ENCODE peak calls at places on chromosome 20, in five cellular contexts. One of them, this sample, is unnamed.

GRCh38 chr20:59749293-59749680 is 144.9 kb downstream of the PHACTR3 start:
- DNase-seq in CD8-positive, alpha-beta memory T cell: no peak
- DNase-seq in aorta: peak; percentile 84
- DNase-seq in Panc1: no peak
- DNase-seq in heart left ventricle: no peak
- DNase-seq in this sample: no peak

GRCh38 chr20:14344746-14345145 is 7.3 kb upstream of the FLRT3 start:
- DNase-seq in aorta: no peak
- DNase-seq in heart left ventricle: no peak
- DNase-seq in Panc1: no peak
- DNase-seq in CD8-positive, alpha-beta memory T cell: no peak
- DNase-seq in this sample: no peak

GRCh38 chr20:10783660-10784336 is 110.0 kb upstream of the JAG1 start:
- DNase-seq in aorta: no peak
- DNase-seq in heart left ventricle: no peak
- DNase-seq in Panc1: no peak
- DNase-seq in CD8-positive, alpha-beta memory T cell: no peak
- DNase-seq in this sample: no peak

GRCh38 chr20:32191873-32192272 is 15.7 kb downstream of the PLAGL2 start:
- DNase-seq in heart left ventricle: no peak
- DNase-seq in aorta: no peak
- DNase-seq in CD8-positive, alpha-beta memory T cell: no peak
- DNase-seq in Panc1: no peak
- DNase-seq in this sample: no peak

GRCh38 chr20:34947336-34947735 is 8.3 kb downstream of the GSS start:
- DNase-seq in Panc1: no peak
- DNase-seq in CD8-positive, alpha-beta memory T cell: no peak
- DNase-seq in aorta: no peak
- DNase-seq in heart left ventricle: no peak
- DNase-seq in this sample: no peak

GRCh38 chr20:47863531-47863930 is 78.2 kb upstream of the SULF2 start:
- DNase-seq in heart left ventricle: no peak
- DNase-seq in Panc1: no peak
- DNase-seq in CD8-positive, alpha-beta memory T cell: no peak
- DNase-seq in aorta: no peak
- DNase-seq in this sample: no peak

GRCh38 chr20:32970973-32971300 is 33.3 kb downstream of the SUN5 start:
- DNase-seq in Panc1: no peak
- DNase-seq in heart left ventricle: no peak
- DNase-seq in aorta: peak; percentile 57
- DNase-seq in CD8-positive, alpha-beta memory T cell: peak; percentile 38
- DNase-seq in this sample: no peak

GRCh38 chr20:11091496-11091895 is 417.7 kb upstream of the JAG1 start:
- DNase-seq in heart left ventricle: no peak
- DNase-seq in CD8-positive, alpha-beta memory T cell: no peak
- DNase-seq in aorta: no peak
- DNase-seq in Panc1: no peak
- DNase-seq in this sample: no peak

GRCh38 chr20:53149184-53149651 is 177.1 kb downstream of the TSHZ2 start:
- DNase-seq in heart left ventricle: no peak
- DNase-seq in CD8-positive, alpha-beta memory T cell: no peak
- DNase-seq in Panc1: no peak
- DNase-seq in aorta: no peak
- DNase-seq in this sample: no peak

GRCh38 chr20:33431797-33432381 is 11.7 kb downstream of the SNTA1 start:
- DNase-seq in Panc1: no peak
- DNase-seq in heart left ventricle: peak; percentile 47
- DNase-seq in aorta: no peak
- DNase-seq in CD8-positive, alpha-beta memory T cell: no peak
- DNase-seq in this sample: peak; percentile 59

GRCh38 chr20:47993035-47993755 is 207.9 kb upstream of the SULF2 start:
- DNase-seq in heart left ventricle: no peak
- DNase-seq in aorta: no peak
- DNase-seq in Panc1: no peak
- DNase-seq in CD8-positive, alpha-beta memory T cell: no peak
- DNase-seq in this sample: no peak

GRCh38 chr20:23043376-23043775 is 6.1 kb downstream of the THBD start:
- DNase-seq in heart left ventricle: no peak
- DNase-seq in CD8-positive, alpha-beta memory T cell: no peak
- DNase-seq in Panc1: no peak
- DNase-seq in aorta: no peak
- DNase-seq in this sample: no peak

GRCh38 chr20:37911838-37912273 is 8.9 kb downstream of the VSTM2L start:
- DNase-seq in heart left ventricle: peak; percentile 47
- DNase-seq in Panc1: no peak
- DNase-seq in aorta: no peak
- DNase-seq in CD8-positive, alpha-beta memory T cell: no peak
- DNase-seq in this sample: no peak

GRCh38 chr20:52448513-52448912 is 256.9 kb upstream of the ZFP64 start:
- DNase-seq in aorta: no peak
- DNase-seq in Panc1: no peak
- DNase-seq in heart left ventricle: no peak
- DNase-seq in CD8-positive, alpha-beta memory T cell: no peak
- DNase-seq in this sample: no peak

GRCh38 chr20:51412333-51412761 is 130.2 kb downstream of the NFATC2 start:
- DNase-seq in aorta: no peak
- DNase-seq in Panc1: no peak
- DNase-seq in heart left ventricle: no peak
- DNase-seq in CD8-positive, alpha-beta memory T cell: no peak
- DNase-seq in this sample: peak; percentile 70

GRCh38 chr20:43988451-43988850 is 73.8 kb downstream of the TOX2 start:
- DNase-seq in heart left ventricle: peak; percentile 3
- DNase-seq in CD8-positive, alpha-beta memory T cell: no peak
- DNase-seq in aorta: no peak
- DNase-seq in Panc1: no peak
- DNase-seq in this sample: no peak

GRCh38 chr20:14507711-14508110 is 170.3 kb upstream of the FLRT3 start:
- DNase-seq in CD8-positive, alpha-beta memory T cell: no peak
- DNase-seq in Panc1: no peak
- DNase-seq in aorta: no peak
- DNase-seq in heart left ventricle: no peak
- DNase-seq in this sample: no peak

GRCh38 chr20:52432740-52433139 is 241.2 kb upstream of the ZFP64 start:
- DNase-seq in CD8-positive, alpha-beta memory T cell: no peak
- DNase-seq in Panc1: no peak
- DNase-seq in aorta: no peak
- DNase-seq in heart left ventricle: no peak
- DNase-seq in this sample: no peak

GRCh38 chr20:17966432-17967312 is 1.9 kb downstream of the SNX5 start:
- DNase-seq in aorta: no peak
- DNase-seq in CD8-positive, alpha-beta memory T cell: no peak
- DNase-seq in heart left ventricle: no peak
- DNase-seq in Panc1: peak; percentile 10
- DNase-seq in this sample: no peak

GRCh38 chr20:17963114-17963897 is 5.3 kb downstream of the SNX5 start:
- DNase-seq in CD8-positive, alpha-beta memory T cell: no peak
- DNase-seq in Panc1: no peak
- DNase-seq in aorta: no peak
- DNase-seq in heart left ventricle: no peak
- DNase-seq in this sample: no peak

GRCh38 chr20:17964073-17964472 is 4.5 kb downstream of the SNX5 start:
- DNase-seq in heart left ventricle: no peak
- DNase-seq in Panc1: no peak
- DNase-seq in CD8-positive, alpha-beta memory T cell: no peak
- DNase-seq in aorta: no peak
- DNase-seq in this sample: no peak

GRCh38 chr20:17965042-17965697 is 3.4 kb downstream of the SNX5 start:
- DNase-seq in heart left ventricle: no peak
- DNase-seq in CD8-positive, alpha-beta memory T cell: no peak
- DNase-seq in aorta: no peak
- DNase-seq in Panc1: no peak
- DNase-seq in this sample: no peak

DNA sequence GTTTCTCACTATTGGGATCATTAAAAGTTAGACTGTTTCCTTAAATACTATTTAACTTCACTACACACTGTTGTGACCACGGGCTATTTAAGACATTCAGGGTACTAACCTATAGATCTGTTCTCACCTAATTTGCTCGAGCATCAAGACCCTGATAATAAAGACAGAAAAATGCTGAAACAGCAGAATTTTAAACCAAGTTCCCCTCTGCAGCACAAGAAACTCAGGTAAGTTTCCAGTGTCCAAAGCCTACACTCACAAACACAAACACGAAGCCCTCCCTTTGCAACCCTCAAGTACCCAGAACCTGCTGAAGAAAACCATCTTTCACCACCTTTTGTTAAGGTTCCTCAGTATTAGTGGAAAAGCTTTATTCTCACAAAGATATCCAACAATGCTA is 4.0 kb downstream of the SNX5 start:
- DNase-seq in Panc1: no peak
- DNase-seq in CD8-positive, alpha-beta memory T cell: no peak
- DNase-seq in aorta: no peak
- DNase-seq in heart left ventricle: no peak
- DNase-seq in this sample: no peak
- H3K4me3 ChIP-seq in Panc1: peak overlapping the region; percentile 97
- H3K4me3 ChIP-seq in CD8-positive, alpha-beta memory T cell: peak overlapping the region; percentile 95
- H3K4me3 ChIP-seq in aorta: no peak overlapping the region
- H3K4me3 ChIP-seq in heart left ventricle: peak overlapping the region; percentile 95
- H3K4me3 ChIP-seq in this sample: no peak overlapping the region

GRCh38 chr20:62997626-62998025 is 9.1 kb downstream of the BHLHE23 start:
- DNase-seq in aorta: no peak
- DNase-seq in heart left ventricle: no peak
- DNase-seq in CD8-positive, alpha-beta memory T cell: no peak
- DNase-seq in Panc1: no peak
- DNase-seq in this sample: no peak

GRCh38 chr20:63000036-63000435 is 6.7 kb downstream of the BHLHE23 start:
- DNase-seq in Panc1: no peak
- DNase-seq in CD8-positive, alpha-beta memory T cell: no peak
- DNase-seq in aorta: no peak
- DNase-seq in heart left ventricle: no peak
- DNase-seq in this sample: no peak

GRCh38 chr20:62999580-62999979 is 7.2 kb downstream of the BHLHE23 start:
- DNase-seq in Panc1: no peak
- DNase-seq in aorta: no peak
- DNase-seq in heart left ventricle: no peak
- DNase-seq in CD8-positive, alpha-beta memory T cell: no peak
- DNase-seq in this sample: no peak

GRCh38 chr20:62996596-62996982 is 10.2 kb downstream of the BHLHE23 start:
- DNase-seq in Panc1: no peak
- DNase-seq in heart left ventricle: no peak
- DNase-seq in CD8-positive, alpha-beta memory T cell: no peak
- DNase-seq in aorta: no peak
- DNase-seq in this sample: no peak

DNA sequence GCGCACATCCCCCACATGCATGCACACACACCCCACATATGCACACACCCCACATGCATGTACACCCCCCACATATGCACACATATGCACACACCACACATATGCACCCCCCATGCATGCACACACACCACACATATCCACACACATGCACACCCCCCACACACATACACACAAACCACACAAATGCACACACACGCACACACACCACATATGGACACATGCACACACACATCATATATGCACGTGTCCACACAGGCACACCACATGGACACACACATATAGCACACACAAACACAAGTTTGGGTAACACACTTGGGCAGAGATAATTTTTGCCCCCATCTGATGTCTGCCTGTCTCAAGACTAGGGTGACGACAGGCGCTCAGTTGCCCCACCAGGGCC is 8.3 kb downstream of the BHLHE23 start:
- DNase-seq in heart left ventricle: no peak
- DNase-seq in CD8-positive, alpha-beta memory T cell: no peak
- DNase-seq in Panc1: no peak
- DNase-seq in aorta: no peak
- DNase-seq in this sample: no peak
- H3K27me3 ChIP-seq in heart left ventricle: peaks cover 47% of the 10 kb centered on the region
- H3K27me3 ChIP-seq in CD8-positive, alpha-beta memory T cell: peaks cover 7% of the 10 kb centered on the region
- H3K27me3 ChIP-seq in Panc1: no peaks in the 10 kb centered on the region
- H3K27me3 ChIP-seq in aorta: no peaks in the 10 kb centered on the region
- H3K27me3 ChIP-seq in this sample: peaks cover 4% of the 10 kb centered on the region

DNA sequence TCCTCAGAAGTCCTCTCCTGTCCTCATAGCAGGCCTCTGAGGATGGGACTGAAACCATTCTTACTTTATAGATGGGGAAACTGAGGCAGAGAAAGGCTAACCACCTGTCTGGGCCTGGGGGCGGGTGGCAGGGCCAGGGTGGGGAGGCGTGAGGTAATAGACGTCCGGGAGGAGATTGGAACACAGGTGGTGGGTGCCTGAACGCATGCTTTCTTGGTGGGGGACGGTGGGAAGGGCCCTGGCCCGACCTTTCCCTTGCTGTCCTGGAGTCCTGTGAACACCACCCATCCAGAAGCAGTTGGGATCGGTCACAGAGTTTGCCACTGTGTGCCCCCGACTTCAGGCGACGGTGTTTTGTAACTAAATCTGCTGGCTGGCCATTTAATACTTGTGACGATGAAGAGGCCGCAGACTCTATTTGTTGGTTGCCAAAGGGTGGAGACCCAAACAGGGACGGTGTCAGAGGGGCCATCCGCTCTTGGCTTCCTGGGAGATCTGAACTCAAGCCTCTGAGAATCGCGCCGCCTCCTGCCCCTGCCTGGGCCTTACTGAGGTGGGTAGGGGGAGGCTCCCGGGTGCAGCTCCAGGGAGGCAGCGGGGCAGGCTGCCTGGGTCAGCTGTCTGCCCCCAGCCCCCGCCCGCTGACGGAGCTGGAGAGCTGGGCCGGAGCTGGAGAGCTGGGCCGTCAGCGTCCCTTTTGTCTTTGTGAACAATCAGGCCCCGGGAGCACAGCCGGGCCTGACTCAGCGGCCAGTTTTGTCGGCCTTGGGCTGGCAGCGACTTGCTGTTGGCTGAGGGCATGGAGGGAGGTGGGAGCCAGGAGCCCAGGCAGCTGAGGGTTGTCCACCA is 4.1 kb downstream of the RBM38 start:
- DNase-seq in Panc1: no peak
- DNase-seq in CD8-positive, alpha-beta memory T cell: peak; percentile 42
- DNase-seq in heart left ventricle: peak; percentile 86
- DNase-seq in aorta: peak; percentile 92
- DNase-seq in this sample: peak; percentile 16
- H3K4me1 ChIP-seq in Panc1: peaks cover 11% of the 10 kb centered on the region
- H3K4me1 ChIP-seq in CD8-positive, alpha-beta memory T cell: peaks cover 78% of the 10 kb centered on the region
- H3K4me1 ChIP-seq in heart left ventricle: peaks cover 90% of the 10 kb centered on the region
- H3K4me1 ChIP-seq in aorta: peaks cover 2% of the 10 kb centered on the region
- H3K4me1 ChIP-seq in this sample: peaks cover 16% of the 10 kb centered on the region

GRCh38 chr20:25082498-25082873 is 545 bp upstream of the VSX1 start:
- DNase-seq in CD8-positive, alpha-beta memory T cell: no peak
- DNase-seq in heart left ventricle: no peak
- DNase-seq in aorta: no peak
- DNase-seq in Panc1: no peak
- DNase-seq in this sample: no peak

GRCh38 chr20:25079171-25079570 is 2.8 kb downstream of the VSX1 start:
- DNase-seq in CD8-positive, alpha-beta memory T cell: no peak
- DNase-seq in aorta: no peak
- DNase-seq in Panc1: no peak
- DNase-seq in heart left ventricle: no peak
- DNase-seq in this sample: no peak

GRCh38 chr20:25081730-25082497 is at the start of gene VSX1:
- DNase-seq in heart left ventricle: no peak
- DNase-seq in CD8-positive, alpha-beta memory T cell: no peak
- DNase-seq in aorta: no peak
- DNase-seq in Panc1: no peak
- DNase-seq in this sample: no peak

GRCh38 chr20:25083141-25083772 is 1.3 kb upstream of the VSX1 start:
- DNase-seq in CD8-positive, alpha-beta memory T cell: no peak
- DNase-seq in Panc1: no peak
- DNase-seq in heart left ventricle: no peak
- DNase-seq in aorta: no peak
- DNase-seq in this sample: no peak

GRCh38 chr20:25081065-25081729 is 744 bp downstream of the VSX1 start:
- DNase-seq in heart left ventricle: no peak
- DNase-seq in Panc1: no peak
- DNase-seq in CD8-positive, alpha-beta memory T cell: no peak
- DNase-seq in aorta: no peak
- DNase-seq in this sample: peak; percentile 61
- H3K4me3 ChIP-seq in heart left ventricle: no peak overlapping the region
- H3K4me3 ChIP-seq in Panc1: no peak overlapping the region
- H3K4me3 ChIP-seq in CD8-positive, alpha-beta memory T cell: no peak overlapping the region
- H3K4me3 ChIP-seq in aorta: no peak overlapping the region
- H3K4me3 ChIP-seq in this sample: no peak overlapping the region